ENCODE peak calls at places on chromosomes 4 and X, in ten cellular contexts. Q is CD8-positive, alpha-beta T cell; I is mucosa of descending colon; Y is endodermal cell; G is lung; O is body of pancreas; T is cardiac muscle cell; R is SK-N-SH; K is gastrocnemius medialis; V is endothelial cell of umbilical vein. W is an unnamed sample.

GRCh38 chr4:100117749-100118148 is 72.5 kb downstream of the DDIT4L start:
- DNase-seq in Q (no peak), I (no peak), Y (no peak), G (no peak), O (no peak), T (peak; percentile 15), R (peak; percentile 41), K (peak; percentile 21), V (peak; percentile 14), W (no peak)

GRCh38 chr4:110059556-110060191 is 138.7 kb downstream of the ELOVL6 start:
- DNase-seq in Q (no peak), I (no peak), Y (no peak), G (no peak), O (peak; percentile 12), T (no peak), R (no peak), K (no peak), V (peak; percentile 36), W (no peak)

GRCh38 chrX:23403849-23404248 is 69.2 kb downstream of the PTCHD1 start:
- DNase-seq in Q (no peak), I (no peak), Y (peak; percentile 63), G (no peak), O (no peak), T (peak; percentile 3), R (peak; percentile 17), K (no peak), V (no peak), W (no peak)

GRCh38 chr4:185916683-185917082 is 104.7 kb upstream of the SORBS2 start:
- DNase-seq in Q (no peak), I (no peak), Y (peak; percentile 61), G (no peak), O (no peak), T (no peak), R (no peak), K (no peak), V (no peak), W (no peak)

GRCh38 chr4:22410645-22411247 is 105.1 kb downstream of the ADGRA3 start:
- DNase-seq in Q (no peak), I (no peak), Y (no peak), G (no peak), O (no peak), T (peak; percentile 28), R (no peak), K (no peak), V (peak; percentile 36), W (no peak)

GRCh38 chrX:27599928-27600327 is 9.8 kb downstream of the DCAF8L2 start:
- DNase-seq in Q (no peak), I (no peak), Y (no peak), G (no peak), O (no peak), T (peak; percentile 56), R (no peak), K (no peak), V (peak; percentile 70), W (no peak)

GRCh38 chr4:126991965-126992364 is 640.8 kb upstream of the INTU start:
- DNase-seq in Q (no peak), I (no peak), Y (no peak), G (no peak), O (peak; percentile 28), T (no peak), R (no peak), K (no peak), V (no peak), W (no peak)

GRCh38 chr4:118942465-118942864 is 53.8 kb downstream of the SYNPO2 start:
- DNase-seq in Q (no peak), I (no peak), Y (no peak), G (no peak), O (no peak), T (peak; percentile 30), R (peak; percentile 12), K (peak; percentile 78), V (no peak), W (no peak)

GRCh38 chr4:89022426-89023128 is 34.4 kb downstream of the FAM13A start:
- DNase-seq in Q (no peak), I (no peak), Y (no peak), G (no peak), O (no peak), T (no peak), R (no peak), K (no peak), V (no peak), W (no peak)

GRCh38 chr4:82099863-82100579 is 273.8 kb downstream of the HNRNPD start:
- DNase-seq in Q (no peak), I (no peak), Y (no peak), G (no peak), O (no peak), T (no peak), R (no peak), K (no peak), V (no peak), W (no peak)

GRCh38 chr4:177385576-177386320 is 56.5 kb downstream of the AGA start:
- DNase-seq in Q (no peak), I (no peak), Y (no peak), G (no peak), O (no peak), T (peak; percentile 50), R (no peak), K (no peak), V (no peak), W (no peak)

GRCh38 chr4:127509155-127509554 is 123.6 kb upstream of the INTU start:
- DNase-seq in Q (no peak), I (no peak), Y (no peak), G (no peak), O (no peak), T (peak; percentile 21), R (no peak), K (no peak), V (no peak), W (no peak)

DNA sequence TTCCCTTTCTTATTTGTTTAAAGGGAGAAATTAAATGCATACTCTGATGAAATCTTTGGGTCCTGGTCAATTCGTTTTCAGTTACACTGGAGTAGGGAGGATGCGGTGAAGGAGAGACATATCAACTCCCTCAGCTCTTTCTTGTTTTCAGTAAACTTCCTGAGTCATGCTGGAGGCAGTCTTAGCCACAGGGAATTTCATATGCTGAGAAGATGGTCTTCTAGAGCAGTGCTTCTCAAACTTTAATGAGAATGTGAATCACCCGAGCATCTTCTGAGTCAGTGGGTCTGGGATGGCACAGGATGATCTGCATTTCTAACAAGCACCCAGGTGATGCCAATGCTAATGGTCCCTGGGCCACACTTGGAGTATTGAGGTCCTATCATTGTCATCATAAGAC is 214.5 kb downstream of the KIT start:
- DNase-seq in Q (no peak), I (no peak), Y (no peak), G (no peak), O (no peak), T (peak; percentile 7), R (no peak), K (no peak), V (no peak), W (no peak)
- H3K4me3 ChIP-seq in Q (no peak overlapping the region), I (no peak overlapping the region), Y (no peak overlapping the region), G (no peak overlapping the region), O (no peak overlapping the region), T (no peak overlapping the region), R (no peak overlapping the region), K (no peak overlapping the region), V (no peak overlapping the region), W (no peak overlapping the region)

GRCh38 chr4:102623622-102624021 is 122.5 kb downstream of the NFKB1 start:
- DNase-seq in Q (no peak), I (no peak), Y (peak; percentile 74), G (no peak), O (peak; percentile 26), T (peak; percentile 77), R (peak; percentile 44), K (no peak), V (peak; percentile 30), W (no peak)

GRCh38 chr4:102625232-102625930 is 124.2 kb downstream of the NFKB1 start:
- DNase-seq in Q (peak; percentile 63), I (no peak), Y (peak; percentile 67), G (no peak), O (no peak), T (peak; percentile 77), R (peak; percentile 30), K (no peak), V (peak; percentile 23), W (no peak)

GRCh38 chr4:102616661-102617060 is 115.5 kb downstream of the NFKB1 start:
- DNase-seq in Q (no peak), I (no peak), Y (no peak), G (no peak), O (no peak), T (no peak), R (peak; percentile 69), K (no peak), V (peak; percentile 42), W (no peak)

DNA sequence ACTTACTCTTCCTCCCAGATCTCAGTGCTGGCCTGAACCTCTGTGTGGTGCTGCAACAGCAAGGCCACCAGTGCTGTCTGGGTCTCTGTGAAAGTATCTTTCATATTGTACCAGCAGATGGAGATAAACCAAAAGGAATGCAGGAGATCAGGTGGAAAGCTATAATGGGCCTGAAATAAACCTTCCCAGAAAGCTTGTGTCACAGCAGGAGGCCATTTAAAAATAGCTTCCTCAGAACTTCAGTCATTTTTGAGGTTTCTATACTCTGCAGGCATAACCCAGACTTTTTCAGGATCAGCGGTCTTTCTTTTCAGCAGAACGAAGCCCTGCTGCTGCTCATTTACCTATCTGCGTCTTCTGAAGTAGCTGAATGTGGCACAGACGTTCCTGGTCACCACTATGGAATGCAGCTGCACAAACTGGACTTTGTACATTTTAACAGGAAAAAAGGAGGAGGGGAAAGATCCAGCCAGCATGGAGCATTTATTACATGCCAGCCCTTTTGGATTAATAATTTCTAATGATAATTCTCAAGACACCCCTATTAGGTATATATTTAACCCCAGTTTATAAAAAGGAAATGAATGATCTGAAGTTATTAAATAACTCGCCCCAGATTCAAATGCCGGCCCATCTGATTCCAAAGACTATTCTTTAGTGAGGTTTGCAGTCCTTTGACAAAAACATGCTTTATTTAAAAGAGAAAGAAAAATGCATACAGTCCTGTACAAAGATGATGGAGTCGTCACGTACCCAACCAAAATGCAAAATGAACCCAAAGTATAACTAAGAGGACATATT is 119.7 kb downstream of the NFKB1 start:
- DNase-seq in Q (no peak), I (no peak), Y (no peak), G (no peak), O (peak; percentile 79), T (peak; percentile 79), R (peak; percentile 33), K (peak; percentile 28), V (peak; percentile 67), W (no peak)
- TF ChIP-seq CTCF in Q (peak; percentile 26), I (no peak), Y (peak; percentile 48), G (no peak), O (peak; percentile 86), T (peak; percentile 48), R (peak; percentile 70), K (peak; percentile 66), V (peak; percentile 36), W (peak; percentile 13)

GRCh38 chr4:125321709-125322362 is 7.1 kb downstream of the FAT4 start:
- DNase-seq in Q (no peak), I (no peak), Y (no peak), G (no peak), O (no peak), T (peak; percentile 58), R (no peak), K (peak; percentile 24), V (peak; percentile 70), W (no peak)
- H3K4me1 ChIP-seq in Q (peaks cover 8% of the 10 kb centered on the region), I (no peaks in the 10 kb centered on the region), Y (no peaks in the 10 kb centered on the region), G (peaks cover 20% of the 10 kb centered on the region), O (peaks cover 20% of the 10 kb centered on the region), T (no peaks in the 10 kb centered on the region), R (peaks cover 7% of the 10 kb centered on the region), K (peaks cover 44% of the 10 kb centered on the region), V (peaks cover 66% of the 10 kb centered on the region), W (no peaks in the 10 kb centered on the region)

DNA sequence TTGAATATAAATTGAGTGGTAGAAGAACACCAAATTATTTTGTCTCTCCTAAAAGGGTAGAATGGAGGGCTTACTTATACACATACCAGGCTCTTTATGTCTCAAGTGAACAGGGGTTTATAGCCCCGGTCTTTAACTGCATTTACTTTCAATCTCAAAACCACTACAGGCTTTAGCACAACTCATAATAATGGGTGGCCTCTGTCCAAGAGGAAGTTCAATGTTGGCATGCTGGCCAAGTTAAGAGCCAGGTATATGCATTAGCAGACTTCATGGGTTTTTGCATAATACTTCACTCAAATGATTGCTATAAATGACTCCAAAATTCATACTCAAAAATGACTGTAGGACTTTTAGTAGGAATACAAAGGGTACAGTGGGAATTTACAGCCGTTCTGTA is 118.5 kb upstream of the OTUD4 start:
- DNase-seq in Q (no peak), I (no peak), Y (no peak), G (no peak), O (peak; percentile 68), T (no peak), R (no peak), K (no peak), V (peak; percentile 30), W (no peak)
- H3K4me3 ChIP-seq in Q (no peak overlapping the region), I (no peak overlapping the region), Y (no peak overlapping the region), G (no peak overlapping the region), O (no peak overlapping the region), T (no peak overlapping the region), R (no peak overlapping the region), K (no peak overlapping the region), V (no peak overlapping the region), W (no peak overlapping the region)